ENCODE peak calls at places on chromosomes 13 and 19, in ten cellular contexts. C is Peyer's patch, L is esophagus squamous epithelium, H is uterus, Q is right lobe of liver, F is heart left ventricle, Z is HCT116, X is adrenal gland, E is A549, D is spleen. B is an unnamed sample.

GRCh38 chr13:97125051-97125809 is 96.9 kb upstream of the MBNL2 start:
- DNase-seq in H (peak), X (no peak), C (peak), L (no peak), D (no peak), F (no peak), E (peak), Q (no peak), Z (peak), B (peak)

GRCh38 chr19:46014534-46014933 is 8.3 kb downstream of the PGLYRP1 start:
- DNase-seq in H (no peak), L (no peak), D (no peak), C (no peak), E (no peak), Q (no peak), X (no peak), F (no peak), Z (no peak), B (no peak)

GRCh38 chr13:90757127-90757680 is 590.3 kb upstream of the MIR17HG start:
- DNase-seq in H (no peak), Z (no peak), D (no peak), Q (no peak), F (no peak), L (no peak), C (no peak), X (no peak), E (no peak), B (no peak)

GRCh38 chr19:35775046-35775297 is 392 bp upstream of the ARHGAP33 start:
- DNase-seq in Q (no peak), Z (no peak), L (no peak), C (no peak), H (no peak), E (no peak), D (no peak), X (no peak), F (no peak), B (no peak)

GRCh38 chr19:51019544-51019925 is at the start of gene KLK10:
- DNase-seq in D (no peak), C (no peak), H (no peak), F (no peak), Q (no peak), Z (no peak), E (no peak), L (no peak), X (no peak), B (no peak)

GRCh38 chr19:18843960-18844359 is 12.2 kb downstream of the UPF1 start:
- DNase-seq in X (no peak), E (no peak), C (no peak), D (no peak), Z (no peak), H (no peak), L (no peak), Q (no peak), F (no peak), B (no peak)

GRCh38 chr19:39327990-39328705 is 7.5 kb upstream of the LRFN1 start:
- DNase-seq in E (peak), D (peak), H (peak), C (peak), Z (no peak), F (peak), Q (peak), L (no peak), X (peak), B (peak)

GRCh38 chr13:77919351-77920294 is 992 bp upstream of the EDNRB start:
- DNase-seq in C (peak), Z (no peak), E (no peak), H (peak), X (peak), L (no peak), D (peak), F (peak), Q (peak), B (no peak)

GRCh38 chr19:38190793-38191192 is 33.2 kb downstream of the DPF1 start:
- DNase-seq in Z (no peak), Q (no peak), E (no peak), L (no peak), H (no peak), X (no peak), F (no peak), C (no peak), D (no peak), B (no peak)

GRCh38 chr19:4713384-4713951 is 10.2 kb downstream of the DPP9 start:
- DNase-seq in F (peak), D (no peak), L (no peak), E (peak), Z (peak), Q (peak), H (peak), X (peak), C (peak), B (peak)

GRCh38 chr13:60990032-60990733 is 425.5 kb downstream of the PCDH20 start:
- DNase-seq in Z (no peak), X (no peak), Q (no peak), C (no peak), D (no peak), E (peak), L (no peak), H (no peak), F (no peak), B (no peak)

GRCh38 chr13:61202042-61202441 is 213.6 kb downstream of the PCDH20 start:
- DNase-seq in C (no peak), X (no peak), H (no peak), Q (no peak), D (no peak), L (no peak), Z (no peak), E (no peak), F (no peak), B (no peak)

GRCh38 chr19:28914173-28914572 is 298.8 kb downstream of the UQCRFS1 start:
- DNase-seq in Q (no peak), D (no peak), X (no peak), C (no peak), H (no peak), E (no peak), F (no peak), Z (no peak), L (no peak), B (no peak)

GRCh38 chr19:10393137-10393536 is 10.2 kb downstream of the CDC37 start:
- DNase-seq in Z (no peak), H (no peak), L (no peak), X (no peak), C (no peak), E (no peak), D (no peak), Q (no peak), F (no peak), B (no peak)

GRCh38 chr13:48393030-48393697 is 19.7 kb downstream of the LPAR6 start:
- DNase-seq in F (no peak), X (no peak), E (no peak), L (no peak), Z (no peak), C (no peak), H (no peak), Q (no peak), D (no peak), B (no peak)

GRCh38 chr13:109228211-109228610 is 558.2 kb downstream of the IRS2 start:
- DNase-seq in D (no peak), C (no peak), L (no peak), X (no peak), F (no peak), H (no peak), E (no peak), Z (no peak), Q (no peak), B (no peak)

GRCh38 chr19:41993612-41994483 is at the start of gene ATP1A3:
- DNase-seq in Q (no peak), H (no peak), L (no peak), Z (peak), E (peak), C (peak), D (peak), X (peak), F (peak), B (no peak)

GRCh38 chr13:99018418-99019180 is 40.7 kb upstream of the DOCK9 start:
- DNase-seq in H (no peak), X (no peak), Z (no peak), D (no peak), E (no peak), C (no peak), F (no peak), Q (no peak), L (no peak), B (no peak)

GRCh38 chr19:31110331-31110730 is 238.9 kb downstream of the TSHZ3 start:
- DNase-seq in F (no peak), E (peak), H (peak), L (no peak), Z (no peak), D (no peak), X (no peak), C (no peak), Q (no peak), B (no peak)

GRCh38 chr13:106917024-106917491 is 349.1 kb upstream of the ARGLU1 start:
- DNase-seq in L (no peak), Q (peak), E (no peak), D (no peak), F (peak), C (no peak), H (peak), Z (no peak), X (no peak), B (no peak)

GRCh38 chr19:14048439-14049153 is 13.3 kb downstream of the PALM3 start:
- DNase-seq in Z (no peak), C (peak), L (no peak), E (peak), Q (peak), D (peak), F (peak), H (no peak), X (peak), B (no peak)

GRCh38 chr19:29675650-29676186 is 10.5 kb downstream of the PLEKHF1 start:
- DNase-seq in D (peak), C (peak), Q (no peak), X (no peak), H (no peak), Z (no peak), F (no peak), E (no peak), L (no peak), B (no peak)

GRCh38 chr19:10836478-10837325 is 690 bp upstream of the TMED1 start:
- DNase-seq in X (peak), H (peak), Z (peak), E (peak), F (peak), D (peak), C (peak), Q (peak), L (peak), B (peak)

GRCh38 chr13:101869553-101869952 is 417.1 kb downstream of the ITGBL1 start:
- DNase-seq in H (no peak), D (no peak), L (no peak), C (no peak), E (no peak), Q (no peak), F (no peak), Z (no peak), X (no peak), B (no peak)

GRCh38 chr13:56864451-56864850 is 276.3 kb upstream of the PRR20A start:
- DNase-seq in X (no peak), F (no peak), Z (no peak), D (no peak), L (no peak), E (no peak), C (no peak), H (no peak), Q (no peak), B (no peak)

GRCh38 chr13:19634129-19634740 is 776 bp downstream of the MPHOSPH8 start:
- DNase-seq in D (no peak), L (no peak), C (peak), H (peak), Q (no peak), E (peak), F (no peak), X (peak), Z (no peak), B (no peak)

GRCh38 chr19:45798995-45799517 is 6.4 kb upstream of the DMWD start:
- DNase-seq in Z (no peak), E (peak), L (no peak), F (no peak), D (peak), Q (no peak), C (peak), X (peak), H (peak), B (no peak)

GRCh38 chr13:106503272-106503671 is 32.2 kb downstream of the EFNB2 start:
- DNase-seq in X (no peak), H (no peak), Z (no peak), F (no peak), C (no peak), E (no peak), Q (no peak), L (no peak), D (no peak), B (no peak)

GRCh38 chr13:102870677-102871415 is 25.0 kb downstream of the ERCC5 start:
- DNase-seq in E (peak), L (no peak), X (peak), Z (peak), D (peak), H (peak), C (peak), Q (peak), F (peak), B (no peak)

GRCh38 chr19:56765107-56765506 is 75.4 kb downstream of the PEG3 start:
- DNase-seq in Z (no peak), D (peak), L (no peak), E (no peak), X (peak), Q (peak), F (peak), C (peak), H (peak), B (no peak)

GRCh38 chr19:48169974-48170803 is at the start of the genes LIG1 and ZSWIM9:
- DNase-seq in H (peak), F (peak), D (peak), E (peak), Q (peak), Z (peak), L (peak), X (peak), C (peak), B (peak)

GRCh38 chr19:48169585-48169973 is 565 bp downstream of the LIG1 start:
- DNase-seq in X (peak), H (peak), E (peak), C (peak), Q (peak), L (peak), F (peak), Z (peak), D (peak), B (peak)

GRCh38 chr19:48170817-48171347 is 402 bp downstream of the ZSWIM9 start:
- DNase-seq in Z (no peak), H (no peak), E (no peak), Q (no peak), X (no peak), F (peak), D (peak), L (no peak), C (no peak), B (no peak)

GRCh38 chr19:48174445-48175030 is 4.1 kb downstream of the ZSWIM9 start:
- DNase-seq in H (no peak), L (no peak), X (no peak), Z (no peak), C (no peak), F (no peak), Q (no peak), E (no peak), D (no peak), B (no peak)

GRCh38 chr19:48171584-48172170 is 1.2 kb downstream of the ZSWIM9 start:
- DNase-seq in X (peak), H (no peak), E (no peak), L (no peak), C (no peak), F (no peak), Q (no peak), D (peak), Z (no peak), B (no peak)
- H3K4me3 ChIP-seq in X (no peak), H (no peak), E (peak), L (no peak), C (no peak), F (no peak), Q (no peak), D (peak), Z (peak), B (no peak)

DNA sequence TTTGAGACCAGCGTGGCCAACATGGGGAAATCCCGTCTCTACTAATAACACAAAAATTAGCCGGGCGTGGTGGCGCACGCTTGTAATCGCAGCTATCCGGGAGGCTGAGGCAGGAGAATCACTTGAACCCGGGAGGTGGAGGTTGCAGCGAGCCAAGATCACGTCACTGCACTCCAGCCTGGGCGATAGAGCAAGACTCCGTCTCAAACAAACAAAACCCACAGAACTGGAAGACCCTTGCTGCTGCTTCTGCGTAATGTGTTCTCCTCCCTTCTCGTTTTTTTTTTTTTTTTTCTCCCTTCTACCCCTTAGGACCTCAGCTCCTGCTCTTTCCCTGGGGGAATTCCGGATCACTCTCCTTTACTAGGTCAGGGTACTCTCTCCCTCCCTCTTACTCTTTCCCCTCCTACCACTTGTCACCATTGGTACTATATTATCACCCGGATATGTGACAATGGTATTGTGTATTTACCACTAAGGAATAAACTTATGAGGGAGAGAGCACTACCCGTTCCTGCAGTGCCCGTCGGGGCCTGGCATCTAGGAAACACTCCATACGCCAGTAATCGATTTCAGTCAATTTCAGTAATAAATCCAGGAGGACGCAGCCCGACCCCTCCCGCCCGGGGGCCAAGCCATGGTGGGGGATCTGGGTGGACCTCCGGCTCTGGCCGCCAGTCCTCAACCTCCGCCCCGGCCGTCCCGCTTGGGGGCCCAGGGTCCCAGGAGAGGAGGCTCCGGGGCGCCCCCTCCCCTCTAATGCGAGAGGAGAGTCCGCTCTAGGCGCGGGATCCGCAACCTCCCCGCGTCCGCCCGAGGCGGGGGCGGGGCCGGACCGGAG is 423 bp upstream of the GARRE1 start:
- DNase-seq in H (peak), C (peak), Q (peak), Z (no peak), L (peak), X (peak), D (peak), F (peak), E (no peak), B (peak)
- TF ChIP-seq POLR2A in H (peak), C (peak), Q (peak), Z (peak), L (peak), X (peak), D (no peak), F (peak), E (peak), B (no peak)

GRCh38 chr13:82292334-82292733 is 1589.9 kb downstream of the SLITRK1 start:
- DNase-seq in E (no peak), F (no peak), C (no peak), Q (no peak), D (no peak), L (no peak), Z (no peak), H (no peak), X (no peak), B (no peak)

GRCh38 chr13:82298110-82298509 is 1584.2 kb downstream of the SLITRK1 start:
- DNase-seq in L (no peak), D (no peak), E (no peak), C (no peak), Z (no peak), H (no peak), Q (no peak), F (no peak), X (no peak), B (no peak)

GRCh38 chr13:82291852-82292251 is 1590.4 kb downstream of the SLITRK1 start:
- DNase-seq in E (no peak), X (no peak), L (no peak), C (no peak), Z (no peak), F (no peak), Q (no peak), H (no peak), D (no peak), B (no peak)

GRCh38 chr13:82294226-82294625 is 1588.0 kb downstream of the SLITRK1 start:
- DNase-seq in Q (no peak), C (no peak), H (no peak), E (no peak), D (no peak), L (no peak), X (no peak), Z (no peak), F (no peak), B (no peak)
- TF ChIP-seq CTCF in Q (no peak), C (no peak), H (no peak), E (no peak), D (no peak), L (no peak), X (no peak), Z (no peak), F (no peak), B (no peak)

GRCh38 chr13:83845121-83845520 is 37.2 kb downstream of the SLITRK1 start:
- DNase-seq in Z (no peak), D (no peak), Q (no peak), C (no peak), F (no peak), L (no peak), H (no peak), E (no peak), X (no peak), B (no peak)

GRCh38 chr13:83839158-83839557 is 43.1 kb downstream of the SLITRK1 start:
- DNase-seq in Q (no peak), C (no peak), H (no peak), X (no peak), F (no peak), Z (no peak), L (no peak), E (no peak), D (no peak), B (no peak)
- H3K4me3 ChIP-seq in Q (no peak), C (no peak), H (no peak), X (no peak), F (no peak), Z (no peak), L (no peak), E (no peak), D (no peak), B (no peak)

DNA sequence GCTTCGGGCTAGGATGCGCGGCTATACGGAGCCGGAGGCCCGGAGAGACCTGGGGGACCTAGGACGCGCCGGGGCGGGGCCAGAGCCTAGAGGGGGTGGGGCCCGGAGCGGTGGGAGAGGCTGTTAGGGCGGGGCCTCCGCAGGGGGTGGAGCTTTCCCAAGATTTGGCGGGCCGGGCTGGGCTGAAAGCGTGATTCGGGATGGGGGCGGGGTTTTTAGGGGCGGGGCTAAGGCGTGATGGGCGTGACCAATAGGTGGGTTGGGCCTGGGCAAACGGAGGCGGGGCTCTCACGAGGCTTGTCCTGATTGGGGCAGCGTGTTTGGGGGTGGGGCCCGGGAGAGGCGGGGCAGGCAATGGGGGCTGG is 439 bp downstream of the RAB11B start:
- DNase-seq in C (peak), H (peak), Q (peak), E (peak), L (peak), X (peak), Z (peak), F (peak), D (peak), B (peak)
- TF ChIP-seq POLR2A in C (no peak), H (no peak), Q (no peak), E (no peak), L (no peak), X (no peak), Z (no peak), F (no peak), D (no peak), B (no peak)

DNA sequence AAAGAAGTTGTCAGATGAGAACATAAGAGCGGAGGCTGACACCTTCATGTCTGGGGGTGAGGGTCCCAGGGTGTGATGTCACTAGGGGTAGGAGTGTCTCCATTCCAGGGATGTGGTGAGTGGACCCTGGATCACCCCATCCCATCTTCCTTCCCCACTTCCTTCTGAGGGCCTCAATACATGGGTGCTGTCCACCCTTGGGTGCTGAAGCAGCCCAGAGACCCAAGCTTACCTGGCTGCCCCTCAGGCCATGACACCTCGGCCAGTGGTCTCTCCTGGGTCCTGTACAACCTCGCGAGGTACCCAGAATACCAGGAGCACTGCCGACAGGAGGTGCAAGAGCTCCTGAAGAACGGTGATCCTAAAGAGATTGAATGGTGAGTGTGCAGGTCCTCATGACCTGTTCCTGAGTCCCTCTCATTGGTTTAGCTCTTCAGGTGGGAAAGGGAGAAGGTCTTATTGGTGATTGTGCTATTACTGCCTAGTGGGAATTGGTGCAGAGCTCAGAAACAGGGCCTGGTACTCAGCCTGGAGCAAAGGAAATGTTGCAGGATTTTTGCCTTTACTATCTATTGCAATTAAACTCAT is 37.7 kb upstream of the CYP4F8 start:
- DNase-seq in C (peak), F (no peak), H (no peak), X (no peak), E (no peak), Q (no peak), D (no peak), L (no peak), Z (no peak), B (peak)
- TF ChIP-seq CTCF in C (no peak), F (no peak), H (no peak), X (no peak), E (no peak), Q (no peak), D (no peak), L (no peak), Z (no peak), B (no peak)

GRCh38 chr13:59734393-59734792 is 429.3 kb downstream of the DIAPH3 start:
- DNase-seq in E (no peak), C (no peak), Q (no peak), F (no peak), H (no peak), Z (no peak), L (no peak), D (no peak), X (no peak), B (no peak)
- H3K4me3 ChIP-seq in E (no peak), C (no peak), Q (no peak), F (no peak), H (no peak), Z (no peak), L (no peak), D (no peak), X (no peak), B (no peak)

B was measured in lower leg skin.